ENCODE peak calls at places on chromosomes 16 and 17, in five cellular contexts. One of them, this sample, is unnamed.
A peak's percentile ranks its signal among the peaks of the same experiment; 100 is the strongest.

GRCh38 chr17:44775136-44775837 is 16.5 kb downstream of the ADAM11 start:
- DNase-seq in neural progenitor cell: peak; percentile 100
- DNase-seq in foreskin fibroblast: peak; percentile 98
- DNase-seq in psoas muscle: peak; percentile 93
- DNase-seq in lower lobe of right lung: peak; percentile 98
- DNase-seq in this sample: peak; percentile 95

GRCh38 chr16:62256406-62256805 is 220.2 kb upstream of the CDH8 start:
- DNase-seq in neural progenitor cell: peak; percentile 40
- DNase-seq in foreskin fibroblast: no peak
- DNase-seq in psoas muscle: no peak
- DNase-seq in lower lobe of right lung: no peak
- DNase-seq in this sample: no peak

GRCh38 chr17:64226132-64226531 is 36.9 kb downstream of the TEX2 start:
- DNase-seq in neural progenitor cell: no peak
- DNase-seq in foreskin fibroblast: no peak
- DNase-seq in psoas muscle: no peak
- DNase-seq in lower lobe of right lung: no peak
- DNase-seq in this sample: no peak

GRCh38 chr17:64037802-64038201 is 17.4 kb upstream of the ICAM2 start:
- DNase-seq in neural progenitor cell: no peak
- DNase-seq in foreskin fibroblast: no peak
- DNase-seq in psoas muscle: no peak
- DNase-seq in lower lobe of right lung: no peak
- DNase-seq in this sample: no peak

GRCh38 chr17:74340470-74341023 is 14.5 kb downstream of the KIF19 start:
- DNase-seq in neural progenitor cell: no peak
- DNase-seq in foreskin fibroblast: no peak
- DNase-seq in psoas muscle: no peak
- DNase-seq in lower lobe of right lung: no peak
- DNase-seq in this sample: no peak

GRCh38 chr17:50948711-50949110 is 82.6 kb upstream of the TOB1 start:
- DNase-seq in neural progenitor cell: no peak
- DNase-seq in foreskin fibroblast: no peak
- DNase-seq in psoas muscle: no peak
- DNase-seq in lower lobe of right lung: no peak
- DNase-seq in this sample: peak; percentile 19

GRCh38 chr17:55704412-55704811 is 18.3 kb downstream of the TMEM100 start:
- DNase-seq in neural progenitor cell: no peak
- DNase-seq in foreskin fibroblast: no peak
- DNase-seq in psoas muscle: no peak
- DNase-seq in lower lobe of right lung: no peak
- DNase-seq in this sample: no peak

GRCh38 chr16:21001262-21001661 is 100.7 kb downstream of the LYRM1 start:
- DNase-seq in neural progenitor cell: peak; percentile 63
- DNase-seq in foreskin fibroblast: peak; percentile 5
- DNase-seq in psoas muscle: no peak
- DNase-seq in lower lobe of right lung: no peak
- DNase-seq in this sample: no peak

GRCh38 chr17:33273743-33274410 is 19.2 kb downstream of the ASIC2 start:
- DNase-seq in neural progenitor cell: no peak
- DNase-seq in foreskin fibroblast: no peak
- DNase-seq in psoas muscle: no peak
- DNase-seq in lower lobe of right lung: no peak
- DNase-seq in this sample: no peak

GRCh38 chr17:51373489-51374194 is 113.3 kb downstream of the UTP18 start:
- DNase-seq in neural progenitor cell: no peak
- DNase-seq in foreskin fibroblast: no peak
- DNase-seq in psoas muscle: no peak
- DNase-seq in lower lobe of right lung: no peak
- DNase-seq in this sample: no peak

GRCh38 chr17:27477050-27477647 is 20.9 kb downstream of the KSR1 start:
- DNase-seq in neural progenitor cell: no peak
- DNase-seq in foreskin fibroblast: no peak
- DNase-seq in psoas muscle: no peak
- DNase-seq in lower lobe of right lung: no peak
- DNase-seq in this sample: no peak

GRCh38 chr17:53797497-53797896 is 25.2 kb upstream of the KIF2B start:
- DNase-seq in neural progenitor cell: no peak
- DNase-seq in foreskin fibroblast: no peak
- DNase-seq in psoas muscle: no peak
- DNase-seq in lower lobe of right lung: no peak
- DNase-seq in this sample: no peak

GRCh38 chr17:5592382-5592781 is 8.1 kb upstream of the NLRP1 start:
- DNase-seq in neural progenitor cell: peak; percentile 69
- DNase-seq in foreskin fibroblast: no peak
- DNase-seq in psoas muscle: no peak
- DNase-seq in lower lobe of right lung: no peak
- DNase-seq in this sample: no peak

GRCh38 chr17:60526726-60527125 is 684 bp upstream of the APPBP2 start:
- DNase-seq in neural progenitor cell: no peak
- DNase-seq in foreskin fibroblast: no peak
- DNase-seq in psoas muscle: no peak
- DNase-seq in lower lobe of right lung: no peak
- DNase-seq in this sample: no peak

GRCh38 chr17:7046127-7046724 is 2.3 kb upstream of the SLC16A11 start:
- DNase-seq in neural progenitor cell: peak; percentile 54
- DNase-seq in foreskin fibroblast: no peak
- DNase-seq in psoas muscle: no peak
- DNase-seq in lower lobe of right lung: peak; percentile 92
- DNase-seq in this sample: peak; percentile 84

GRCh38 chr16:83717814-83718213 is 90.0 kb upstream of the HSBP1 start:
- DNase-seq in neural progenitor cell: no peak
- DNase-seq in foreskin fibroblast: peak; percentile 66
- DNase-seq in psoas muscle: no peak
- DNase-seq in lower lobe of right lung: no peak
- DNase-seq in this sample: no peak

DNA sequence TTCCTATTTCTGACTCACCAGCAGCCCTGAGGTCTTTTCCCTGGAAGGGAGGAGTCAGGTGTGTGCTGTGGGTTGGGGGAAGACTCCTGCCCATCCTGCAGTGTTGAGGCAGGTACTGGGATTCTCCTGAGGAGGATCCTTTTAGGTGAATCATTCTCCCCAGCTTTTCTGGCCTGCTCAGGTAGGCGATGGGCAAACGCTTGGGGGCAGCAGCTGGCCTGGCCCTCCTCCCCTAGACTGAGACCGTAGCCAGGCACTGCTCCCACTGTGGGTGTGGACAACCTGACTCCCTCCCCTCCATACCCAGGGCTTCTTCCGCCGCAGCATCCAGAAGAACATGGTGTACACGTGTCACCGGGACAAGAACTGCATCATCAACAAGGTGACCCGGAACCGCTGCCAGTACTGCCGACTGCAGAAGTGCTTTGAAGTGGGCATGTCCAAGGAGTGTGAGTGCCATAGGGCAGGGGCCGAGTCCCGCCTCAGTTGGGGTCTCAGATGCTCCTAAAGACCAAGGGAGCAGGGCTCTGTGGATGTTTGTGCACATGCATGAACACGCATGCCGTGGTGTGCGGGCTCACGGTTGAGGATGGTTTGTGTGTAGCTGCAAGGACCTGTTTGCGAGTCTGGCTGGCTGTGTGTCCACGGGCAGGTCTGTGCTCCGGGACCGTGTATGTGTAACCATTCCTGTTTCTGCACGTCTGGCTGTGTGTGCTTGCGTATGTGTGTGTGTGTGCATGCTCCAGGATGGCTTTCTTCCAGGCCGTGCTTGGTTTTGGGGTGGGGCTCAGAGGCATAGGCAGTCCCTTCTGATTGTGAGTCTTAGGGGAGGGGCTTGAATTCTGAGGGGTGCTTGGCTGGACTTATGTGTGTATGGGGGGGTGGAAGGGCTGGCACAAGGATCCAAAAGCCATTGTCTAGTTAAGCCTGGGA is 14.8 kb downstream of the GJD3 start:
- DNase-seq in neural progenitor cell: no peak
- DNase-seq in foreskin fibroblast: no peak
- DNase-seq in psoas muscle: peak; percentile 44
- DNase-seq in lower lobe of right lung: no peak
- DNase-seq in this sample: no peak
- H3K4me3 ChIP-seq in neural progenitor cell: no peak overlapping the region
- H3K4me3 ChIP-seq in foreskin fibroblast: no peak overlapping the region
- H3K4me3 ChIP-seq in psoas muscle: peak overlapping the region; percentile 15
- H3K4me3 ChIP-seq in lower lobe of right lung: no peak overlapping the region
- H3K4me3 ChIP-seq in this sample: no peak overlapping the region

GRCh38 chr16:71424626-71425025 is 17.2 kb downstream of the TLE7 start:
- DNase-seq in neural progenitor cell: no peak
- DNase-seq in foreskin fibroblast: no peak
- DNase-seq in psoas muscle: no peak
- DNase-seq in lower lobe of right lung: no peak
- DNase-seq in this sample: no peak

GRCh38 chr16:71428385-71428784 is 13.5 kb downstream of the TLE7 start:
- DNase-seq in neural progenitor cell: no peak
- DNase-seq in foreskin fibroblast: no peak
- DNase-seq in psoas muscle: no peak
- DNase-seq in lower lobe of right lung: no peak
- DNase-seq in this sample: no peak

GRCh38 chr16:71425746-71426068 is 16.1 kb downstream of the TLE7 start:
- DNase-seq in neural progenitor cell: no peak
- DNase-seq in foreskin fibroblast: no peak
- DNase-seq in psoas muscle: no peak
- DNase-seq in lower lobe of right lung: no peak
- DNase-seq in this sample: no peak

GRCh38 chr16:71426880-71427615 is 14.8 kb downstream of the TLE7 start:
- DNase-seq in neural progenitor cell: no peak
- DNase-seq in foreskin fibroblast: no peak
- DNase-seq in psoas muscle: no peak
- DNase-seq in lower lobe of right lung: no peak
- DNase-seq in this sample: no peak

GRCh38 chr16:71426069-71426879 is 15.6 kb downstream of the TLE7 start:
- DNase-seq in neural progenitor cell: peak; percentile 88
- DNase-seq in foreskin fibroblast: peak; percentile 67
- DNase-seq in psoas muscle: no peak
- DNase-seq in lower lobe of right lung: no peak
- DNase-seq in this sample: peak; percentile 50
- H3K4me3 ChIP-seq in neural progenitor cell: peak overlapping the region; percentile 84
- H3K4me3 ChIP-seq in foreskin fibroblast: no peak overlapping the region
- H3K4me3 ChIP-seq in psoas muscle: no peak overlapping the region
- H3K4me3 ChIP-seq in lower lobe of right lung: no peak overlapping the region
- H3K4me3 ChIP-seq in this sample: no peak overlapping the region

DNA sequence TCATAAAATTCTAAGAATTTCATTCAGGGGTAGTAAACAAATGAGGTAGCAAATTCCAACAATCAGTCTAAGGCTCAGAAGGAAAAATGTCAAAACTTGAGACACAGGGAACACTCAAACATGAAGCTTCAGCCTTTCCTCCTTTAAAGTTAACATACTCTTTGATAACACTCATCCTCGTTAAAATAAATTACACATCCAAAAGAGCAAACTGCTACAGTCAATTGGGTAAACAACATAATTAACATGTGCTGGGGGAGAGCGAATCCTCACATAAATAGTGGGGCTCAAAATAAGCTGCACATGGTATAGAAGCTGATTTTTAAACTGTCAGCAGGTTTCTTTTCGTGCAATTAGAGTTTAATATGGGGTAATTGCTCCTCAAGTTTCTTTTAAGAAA is 12.9 kb downstream of the GRB2 start:
- DNase-seq in neural progenitor cell: no peak
- DNase-seq in foreskin fibroblast: no peak
- DNase-seq in psoas muscle: no peak
- DNase-seq in lower lobe of right lung: no peak
- DNase-seq in this sample: no peak
- H3K4me3 ChIP-seq in neural progenitor cell: peak overlapping the region; percentile 75
- H3K4me3 ChIP-seq in foreskin fibroblast: peak overlapping the region; percentile 94
- H3K4me3 ChIP-seq in psoas muscle: peak overlapping the region; percentile 79
- H3K4me3 ChIP-seq in lower lobe of right lung: peak overlapping the region; percentile 62
- H3K4me3 ChIP-seq in this sample: no peak overlapping the region

GRCh38 chr17:77206557-77206956 is 65.8 kb downstream of the SEC14L1 start:
- DNase-seq in neural progenitor cell: no peak
- DNase-seq in foreskin fibroblast: no peak
- DNase-seq in psoas muscle: no peak
- DNase-seq in lower lobe of right lung: no peak
- DNase-seq in this sample: no peak
- H3K4me3 ChIP-seq in neural progenitor cell: no peak overlapping the region
- H3K4me3 ChIP-seq in foreskin fibroblast: no peak overlapping the region
- H3K4me3 ChIP-seq in psoas muscle: no peak overlapping the region
- H3K4me3 ChIP-seq in lower lobe of right lung: no peak overlapping the region
- H3K4me3 ChIP-seq in this sample: no peak overlapping the region

DNA sequence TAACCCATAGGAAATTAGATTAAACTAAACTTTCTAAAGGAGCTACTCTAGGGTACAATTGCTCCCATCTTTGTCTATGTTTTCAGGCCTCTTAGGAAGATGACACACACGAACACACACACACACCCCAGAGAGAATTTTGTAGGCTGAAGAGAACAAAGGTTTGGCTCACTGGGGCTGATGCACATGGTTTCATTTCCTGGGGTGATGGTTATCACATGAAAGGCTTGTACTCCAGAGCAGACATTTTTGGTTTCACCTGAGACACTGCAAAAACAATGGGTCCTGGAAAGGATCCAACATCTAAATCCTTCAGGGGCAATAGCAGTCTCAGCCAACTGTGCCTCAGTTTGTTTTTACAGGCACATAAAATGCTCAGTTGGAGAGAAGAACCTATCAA is 62.8 kb downstream of the GRB7 start:
- DNase-seq in neural progenitor cell: no peak
- DNase-seq in foreskin fibroblast: no peak
- DNase-seq in psoas muscle: no peak
- DNase-seq in lower lobe of right lung: no peak
- DNase-seq in this sample: no peak
- H3K4me3 ChIP-seq in neural progenitor cell: no peak overlapping the region
- H3K4me3 ChIP-seq in foreskin fibroblast: no peak overlapping the region
- H3K4me3 ChIP-seq in psoas muscle: no peak overlapping the region
- H3K4me3 ChIP-seq in lower lobe of right lung: no peak overlapping the region
- H3K4me3 ChIP-seq in this sample: no peak overlapping the region

GRCh38 chr17:79797492-79798295 is 817 bp upstream of the CBX8 start:
- DNase-seq in neural progenitor cell: peak; percentile 78
- DNase-seq in foreskin fibroblast: no peak
- DNase-seq in psoas muscle: peak; percentile 40
- DNase-seq in lower lobe of right lung: no peak
- DNase-seq in this sample: peak; percentile 88
- H3K4me3 ChIP-seq in neural progenitor cell: peak overlapping the region; percentile 80
- H3K4me3 ChIP-seq in foreskin fibroblast: peak overlapping the region; percentile 51
- H3K4me3 ChIP-seq in psoas muscle: peak overlapping the region; percentile 79
- H3K4me3 ChIP-seq in lower lobe of right lung: peak overlapping the region; percentile 70
- H3K4me3 ChIP-seq in this sample: peak overlapping the region; percentile 67

GRCh38 chr16:57039148-57039812 is 49.9 kb downstream of the NLRC5 start:
- DNase-seq in neural progenitor cell: no peak
- DNase-seq in foreskin fibroblast: peak; percentile 60
- DNase-seq in psoas muscle: no peak
- DNase-seq in lower lobe of right lung: peak; percentile 62
- DNase-seq in this sample: no peak
- H3K4me3 ChIP-seq in neural progenitor cell: no peak overlapping the region
- H3K4me3 ChIP-seq in foreskin fibroblast: no peak overlapping the region
- H3K4me3 ChIP-seq in psoas muscle: no peak overlapping the region
- H3K4me3 ChIP-seq in lower lobe of right lung: no peak overlapping the region
- H3K4me3 ChIP-seq in this sample: no peak overlapping the region

DNA sequence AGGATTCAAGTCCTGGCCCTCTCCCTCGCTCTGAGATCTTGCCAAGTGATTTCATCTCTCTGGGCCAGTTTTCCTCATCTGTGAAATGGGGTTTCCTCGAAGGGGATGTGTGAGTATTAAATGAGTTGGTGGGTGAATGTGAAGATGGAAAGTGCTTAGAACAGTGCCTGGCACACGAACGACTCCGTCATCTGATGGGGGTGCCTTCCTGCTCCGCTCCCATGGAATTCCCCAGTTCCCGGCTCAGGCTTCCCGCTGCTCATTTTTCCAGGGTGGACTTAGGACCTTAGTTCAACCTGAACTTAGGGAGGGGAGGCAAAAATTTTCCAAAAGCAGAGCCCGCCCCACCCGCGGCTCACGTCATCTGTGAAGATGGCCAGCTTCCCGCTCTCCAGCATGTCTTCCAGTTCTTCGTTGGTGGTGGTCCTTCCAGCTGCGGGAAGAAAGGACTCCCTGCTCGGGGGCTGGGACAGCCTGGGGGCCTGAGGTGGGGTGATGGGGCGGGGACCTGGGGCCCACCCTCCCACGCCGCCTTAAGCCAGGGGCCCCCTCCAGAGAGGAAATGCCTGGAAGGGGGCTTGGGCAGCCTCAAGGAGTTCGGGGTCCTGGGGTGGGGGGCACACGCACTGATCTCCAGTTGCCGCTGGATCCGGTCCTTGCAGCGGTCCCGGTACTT is 11.5 kb downstream of the HSD3B7 start:
- DNase-seq in neural progenitor cell: no peak
- DNase-seq in foreskin fibroblast: no peak
- DNase-seq in psoas muscle: no peak
- DNase-seq in lower lobe of right lung: no peak
- DNase-seq in this sample: no peak
- H3K4me3 ChIP-seq in neural progenitor cell: peak overlapping the region; percentile 55
- H3K4me3 ChIP-seq in foreskin fibroblast: peak overlapping the region; percentile 72
- H3K4me3 ChIP-seq in psoas muscle: peak overlapping the region; percentile 73
- H3K4me3 ChIP-seq in lower lobe of right lung: peak overlapping the region; percentile 45
- H3K4me3 ChIP-seq in this sample: peak overlapping the region; percentile 53